ENCODE peak calls at places on chromosome 7, in ten cellular contexts. B is GM23338, H is HCT116, X is fibroblast of lung, K is GM12878, P is hepatocyte, G is SK-N-SH, T is A549, A is endothelial cell of umbilical vein, O is H9. D is an unnamed sample.

GRCh38 chr7:21939136-21939857 is 6.4 kb downstream of the CDCA7L start:
- DNase-seq in B (no peak), H (no peak), X (no peak), K (peak; percentile 82), P (no peak), G (no peak), T (no peak), A (peak; percentile 88), O (no peak), D (peak; percentile 41)

GRCh38 chr7:55078465-55079372 is 59.9 kb downstream of the EGFR start:
- DNase-seq in B (peak; percentile 62), H (no peak), X (no peak), K (no peak), P (peak; percentile 75), G (no peak), T (peak; percentile 51), A (no peak), O (peak; percentile 72), D (no peak)

GRCh38 chr7:119482209-119482608 is 790.8 kb upstream of the KCND2 start:
- DNase-seq in B (peak; percentile 85), H (peak; percentile 43), X (peak; percentile 4), K (peak; percentile 12), P (peak; percentile 58), G (peak; percentile 22), T (peak; percentile 36), A (no peak), O (peak; percentile 77), D (peak; percentile 93)

GRCh38 chr7:148255333-148255732 is 335.2 kb upstream of the C7orf33 start:
- DNase-seq in B (no peak), H (no peak), X (no peak), K (no peak), P (no peak), G (no peak), T (no peak), A (no peak), O (no peak), D (peak; percentile 50)

GRCh38 chr7:152931583-152931982 is 172.0 kb downstream of the ACTR3B start:
- DNase-seq in B (no peak), H (no peak), X (no peak), K (no peak), P (no peak), G (no peak), T (no peak), A (no peak), O (no peak), D (no peak)

GRCh38 chr7:129493555-129493954 is 8.8 kb upstream of the SMKR1 start:
- DNase-seq in B (no peak), H (no peak), X (peak; percentile 38), K (no peak), P (no peak), G (no peak), T (no peak), A (no peak), O (no peak), D (peak; percentile 5)

GRCh38 chr7:154698726-154699291 is 304.1 kb downstream of the PAXIP1 start:
- DNase-seq in B (no peak), H (no peak), X (no peak), K (no peak), P (no peak), G (peak; percentile 45), T (peak; percentile 14), A (no peak), O (peak; percentile 81), D (no peak)

GRCh38 chr7:13090959-13091358 is 403.5 kb downstream of the ARL4A start:
- DNase-seq in B (no peak), H (no peak), X (no peak), K (no peak), P (no peak), G (no peak), T (no peak), A (no peak), O (no peak), D (no peak)

GRCh38 chr7:48718731-48719387 is 205.5 kb upstream of the CDC14C start:
- DNase-seq in B (no peak), H (no peak), X (no peak), K (no peak), P (peak; percentile 16), G (no peak), T (no peak), A (no peak), O (no peak), D (no peak)

GRCh38 chr7:79298145-79298760 is 155.2 kb downstream of the MAGI2 start:
- DNase-seq in B (peak; percentile 69), H (peak; percentile 28), X (peak; percentile 84), K (no peak), P (peak; percentile 69), G (peak; percentile 55), T (peak; percentile 68), A (peak; percentile 75), O (no peak), D (peak; percentile 57)

GRCh38 chr7:105377903-105378302 is 10.8 kb downstream of the SRPK2 start:
- DNase-seq in B (peak; percentile 20), H (no peak), X (no peak), K (no peak), P (no peak), G (no peak), T (no peak), A (no peak), O (no peak), D (no peak)

GRCh38 chr7:31735991-31736982 is 49.3 kb downstream of the PPP1R17 start:
- DNase-seq in B (peak; percentile 83), H (peak; percentile 35), X (peak; percentile 54), K (no peak), P (peak; percentile 82), G (peak; percentile 64), T (peak; percentile 64), A (peak; percentile 52), O (peak; percentile 74), D (peak; percentile 21)

GRCh38 chr7:35004531-35005096 is 32.7 kb downstream of the DPY19L1 start:
- DNase-seq in B (no peak), H (peak; percentile 71), X (peak; percentile 7), K (no peak), P (no peak), G (no peak), T (peak; percentile 69), A (peak; percentile 78), O (no peak), D (no peak)

GRCh38 chr7:142383826-142384507 is 126.1 kb upstream of the PRSS58 start:
- DNase-seq in B (no peak), H (no peak), X (no peak), K (no peak), P (no peak), G (no peak), T (no peak), A (no peak), O (no peak), D (no peak)

GRCh38 chr7:36673703-36674102 is 50.6 kb downstream of the AOAH start:
- DNase-seq in B (no peak), H (no peak), X (no peak), K (no peak), P (no peak), G (no peak), T (no peak), A (no peak), O (no peak), D (no peak)

GRCh38 chr7:134154581-134155130 is 27.5 kb downstream of the LRGUK start:
- DNase-seq in B (no peak), H (no peak), X (peak; percentile 11), K (no peak), P (no peak), G (no peak), T (no peak), A (no peak), O (no peak), D (no peak)
- H3K4me2 ChIP-seq in B (no peak overlapping the region), H (no peak overlapping the region), X (no peak overlapping the region), K (peak overlapping the region; percentile 61), P (no peak overlapping the region), G (no peak overlapping the region), T (no peak overlapping the region), A (no peak overlapping the region), O (no peak overlapping the region), D (peak overlapping the region; percentile 46)

GRCh38 chr7:157224627-157225026 is 85.9 kb downstream of the UBE3C start:
- DNase-seq in B (no peak), H (no peak), X (peak; percentile 68), K (no peak), P (peak; percentile 43), G (peak; percentile 48), T (peak; percentile 65), A (peak; percentile 25), O (no peak), D (no peak)
- TF ChIP-seq CTCF in B (no peak), H (no peak), X (no peak), K (no peak), P (peak; percentile 50), G (peak; percentile 57), T (peak; percentile 50), A (no peak), O (no peak), D (no peak)

GRCh38 chr7:25753837-25754236 is 398.2 kb upstream of the NFE2L3 start:
- DNase-seq in B (no peak), H (no peak), X (no peak), K (no peak), P (no peak), G (no peak), T (no peak), A (no peak), O (no peak), D (no peak)

GRCh38 chr7:25754333-25754732 is 397.7 kb upstream of the NFE2L3 start:
- DNase-seq in B (no peak), H (no peak), X (no peak), K (no peak), P (no peak), G (no peak), T (no peak), A (no peak), O (no peak), D (no peak)

GRCh38 chr7:25750738-25751529 is 401.1 kb upstream of the NFE2L3 start:
- DNase-seq in B (no peak), H (no peak), X (peak; percentile 11), K (no peak), P (no peak), G (no peak), T (no peak), A (peak; percentile 5), O (no peak), D (no peak)

GRCh38 chr7:25752967-25753791 is 398.8 kb upstream of the NFE2L3 start:
- DNase-seq in B (peak; percentile 47), H (no peak), X (no peak), K (no peak), P (peak; percentile 48), G (no peak), T (no peak), A (no peak), O (peak; percentile 51), D (no peak)

DNA sequence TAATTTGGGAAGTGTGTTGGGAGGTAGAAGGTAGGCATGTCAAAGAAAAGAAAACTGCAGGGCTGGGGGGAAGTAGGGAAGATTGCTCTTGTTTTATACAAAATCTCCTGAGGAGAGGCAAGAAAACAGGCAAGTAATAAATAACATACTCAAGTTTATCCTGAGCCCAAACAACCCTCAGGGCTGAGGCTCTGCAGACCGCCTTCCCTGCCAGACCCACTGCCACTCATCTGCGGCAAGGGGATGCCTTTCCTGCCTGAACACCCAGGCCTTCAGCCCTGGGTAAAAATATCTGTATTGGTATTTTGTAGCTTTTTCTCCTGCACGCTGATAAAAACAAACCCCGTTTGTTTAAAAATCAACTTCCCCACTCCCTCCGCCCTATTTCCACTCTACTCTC is 399.8 kb upstream of the NFE2L3 start:
- DNase-seq in B (no peak), H (no peak), X (no peak), K (no peak), P (peak; percentile 25), G (peak; percentile 41), T (no peak), A (no peak), O (no peak), D (no peak)
- H3K27ac ChIP-seq in B (no peak overlapping the region), H (no peak overlapping the region), X (no peak overlapping the region), K (no peak overlapping the region), P (peak overlapping the region; percentile 77), G (no peak overlapping the region), T (no peak overlapping the region), A (no peak overlapping the region), O (no peak overlapping the region), D (no peak overlapping the region)

GRCh38 chr7:92732451-92733036 is 103.8 kb downstream of the CDK6 start:
- DNase-seq in B (no peak), H (no peak), X (no peak), K (no peak), P (no peak), G (no peak), T (no peak), A (peak; percentile 42), O (no peak), D (no peak)
- H3K4me2 ChIP-seq in B (no peak overlapping the region), H (peak overlapping the region; percentile 57), X (no peak overlapping the region), K (peak overlapping the region; percentile 26), P (no peak overlapping the region), G (peak overlapping the region; percentile 52), T (no peak overlapping the region), A (no peak overlapping the region), O (no peak overlapping the region), D (peak overlapping the region; percentile 36)

D was measured in MM.1S.